ENCODE peak calls at places on chromosomes 4 and X, in seven cellular contexts. One of them, this sample, is unnamed.
A peak's percentile ranks its signal among the peaks of the same experiment; 100 is the strongest.

GRCh38 chrX:84729809-84730208 is 227.6 kb upstream of the HDX start:
- DNase-seq in tibial nerve: no peak
- DNase-seq in GM23338: peak; percentile 67
- DNase-seq in neural progenitor cell: peak; percentile 58
- DNase-seq in cardiac muscle cell: peak; percentile 35
- DNase-seq in esophagus squamous epithelium: no peak
- DNase-seq in ovary: no peak
- DNase-seq in this sample: no peak

GRCh38 chr4:153643406-153644016 is 40.6 kb upstream of the TLR2 start:
- DNase-seq in GM23338: peak; percentile 47
- DNase-seq in tibial nerve: no peak
- DNase-seq in esophagus squamous epithelium: no peak
- DNase-seq in neural progenitor cell: peak; percentile 11
- DNase-seq in ovary: no peak
- DNase-seq in cardiac muscle cell: peak; percentile 51
- DNase-seq in this sample: no peak

GRCh38 chr4:20194079-20195013 is 57.4 kb upstream of the SLIT2 start:
- DNase-seq in neural progenitor cell: no peak
- DNase-seq in cardiac muscle cell: peak; percentile 87
- DNase-seq in esophagus squamous epithelium: no peak
- DNase-seq in ovary: no peak
- DNase-seq in GM23338: no peak
- DNase-seq in tibial nerve: no peak
- DNase-seq in this sample: no peak

GRCh38 chrX:77431227-77431626 is 16.0 kb upstream of the FGF16 start:
- DNase-seq in tibial nerve: no peak
- DNase-seq in cardiac muscle cell: peak; percentile 61
- DNase-seq in esophagus squamous epithelium: no peak
- DNase-seq in neural progenitor cell: no peak
- DNase-seq in ovary: no peak
- DNase-seq in GM23338: peak; percentile 18
- DNase-seq in this sample: peak; percentile 26

GRCh38 chr4:147760176-147760575 is 28.3 kb downstream of the ARHGAP10 start:
- DNase-seq in GM23338: no peak
- DNase-seq in esophagus squamous epithelium: no peak
- DNase-seq in neural progenitor cell: no peak
- DNase-seq in tibial nerve: no peak
- DNase-seq in ovary: no peak
- DNase-seq in cardiac muscle cell: no peak
- DNase-seq in this sample: no peak

GRCh38 chrX:110944793-110945466 is 149.3 kb upstream of the CHRDL1 start:
- DNase-seq in cardiac muscle cell: no peak
- DNase-seq in ovary: no peak
- DNase-seq in GM23338: peak; percentile 45
- DNase-seq in neural progenitor cell: peak; percentile 65
- DNase-seq in esophagus squamous epithelium: no peak
- DNase-seq in tibial nerve: no peak
- DNase-seq in this sample: no peak

GRCh38 chr4:157185363-157185762 is 35.2 kb upstream of the GRIA2 start:
- DNase-seq in ovary: no peak
- DNase-seq in neural progenitor cell: no peak
- DNase-seq in tibial nerve: no peak
- DNase-seq in esophagus squamous epithelium: no peak
- DNase-seq in GM23338: no peak
- DNase-seq in cardiac muscle cell: no peak
- DNase-seq in this sample: no peak

GRCh38 chr4:96913437-96914075 is 1073.7 kb downstream of the PDHA2 start:
- DNase-seq in cardiac muscle cell: peak; percentile 33
- DNase-seq in neural progenitor cell: peak; percentile 24
- DNase-seq in GM23338: no peak
- DNase-seq in esophagus squamous epithelium: no peak
- DNase-seq in ovary: no peak
- DNase-seq in tibial nerve: no peak
- DNase-seq in this sample: no peak

GRCh38 chr4:26197018-26197779 is 123.6 kb upstream of the RBPJ start:
- DNase-seq in ovary: no peak
- DNase-seq in tibial nerve: no peak
- DNase-seq in neural progenitor cell: no peak
- DNase-seq in cardiac muscle cell: peak; percentile 79
- DNase-seq in esophagus squamous epithelium: no peak
- DNase-seq in GM23338: no peak
- DNase-seq in this sample: peak; percentile 21

GRCh38 chrX:47648376-47648775 is 2.0 kb downstream of the ELK1 start:
- DNase-seq in tibial nerve: no peak
- DNase-seq in esophagus squamous epithelium: no peak
- DNase-seq in ovary: peak; percentile 6
- DNase-seq in cardiac muscle cell: peak; percentile 32
- DNase-seq in GM23338: no peak
- DNase-seq in neural progenitor cell: no peak
- DNase-seq in this sample: no peak

GRCh38 chr4:4868506-4869379 is 9.3 kb downstream of the MSX1 start:
- DNase-seq in ovary: no peak
- DNase-seq in GM23338: no peak
- DNase-seq in neural progenitor cell: peak; percentile 24
- DNase-seq in esophagus squamous epithelium: no peak
- DNase-seq in cardiac muscle cell: no peak
- DNase-seq in tibial nerve: no peak
- DNase-seq in this sample: no peak

GRCh38 chr4:152515678-152516077 is 20.2 kb downstream of the FBXW7 start:
- DNase-seq in tibial nerve: no peak
- DNase-seq in cardiac muscle cell: peak; percentile 59
- DNase-seq in GM23338: no peak
- DNase-seq in neural progenitor cell: no peak
- DNase-seq in esophagus squamous epithelium: no peak
- DNase-seq in ovary: no peak
- DNase-seq in this sample: no peak

GRCh38 chr4:73067971-73068394 is 1.5 kb downstream of the COX18 start:
- DNase-seq in cardiac muscle cell: peak; percentile 14
- DNase-seq in neural progenitor cell: no peak
- DNase-seq in esophagus squamous epithelium: no peak
- DNase-seq in GM23338: no peak
- DNase-seq in tibial nerve: no peak
- DNase-seq in ovary: no peak
- DNase-seq in this sample: no peak

GRCh38 chr4:150244600-150244999 is 166.4 kb downstream of the DCLK2 start:
- DNase-seq in GM23338: peak; percentile 23
- DNase-seq in ovary: no peak
- DNase-seq in cardiac muscle cell: peak; percentile 62
- DNase-seq in tibial nerve: no peak
- DNase-seq in esophagus squamous epithelium: no peak
- DNase-seq in neural progenitor cell: no peak
- DNase-seq in this sample: no peak
- H3K4me1 ChIP-seq in GM23338: peaks cover 23% of the 10 kb centered on the region
- H3K4me1 ChIP-seq in ovary: no peaks in the 10 kb centered on the region
- H3K4me1 ChIP-seq in cardiac muscle cell: no peaks in the 10 kb centered on the region
- H3K4me1 ChIP-seq in tibial nerve: no peaks in the 10 kb centered on the region
- H3K4me1 ChIP-seq in esophagus squamous epithelium: no peaks in the 10 kb centered on the region
- H3K4me1 ChIP-seq in neural progenitor cell: peaks cover 8% of the 10 kb centered on the region
- H3K4me1 ChIP-seq in this sample: no peaks in the 10 kb centered on the region

GRCh38 chr4:98838528-98838927 is 90.4 kb downstream of the EIF4E start:
- DNase-seq in cardiac muscle cell: no peak
- DNase-seq in tibial nerve: no peak
- DNase-seq in ovary: no peak
- DNase-seq in esophagus squamous epithelium: no peak
- DNase-seq in neural progenitor cell: no peak
- DNase-seq in GM23338: no peak
- DNase-seq in this sample: no peak
- H3K27ac ChIP-seq in cardiac muscle cell: no peak overlapping the region
- H3K27ac ChIP-seq in tibial nerve: no peak overlapping the region
- H3K27ac ChIP-seq in ovary: no peak overlapping the region
- H3K27ac ChIP-seq in esophagus squamous epithelium: no peak overlapping the region
- H3K27ac ChIP-seq in neural progenitor cell: no peak overlapping the region
- H3K27ac ChIP-seq in GM23338: no peak overlapping the region
- H3K27ac ChIP-seq in this sample: no peak overlapping the region

DNA sequence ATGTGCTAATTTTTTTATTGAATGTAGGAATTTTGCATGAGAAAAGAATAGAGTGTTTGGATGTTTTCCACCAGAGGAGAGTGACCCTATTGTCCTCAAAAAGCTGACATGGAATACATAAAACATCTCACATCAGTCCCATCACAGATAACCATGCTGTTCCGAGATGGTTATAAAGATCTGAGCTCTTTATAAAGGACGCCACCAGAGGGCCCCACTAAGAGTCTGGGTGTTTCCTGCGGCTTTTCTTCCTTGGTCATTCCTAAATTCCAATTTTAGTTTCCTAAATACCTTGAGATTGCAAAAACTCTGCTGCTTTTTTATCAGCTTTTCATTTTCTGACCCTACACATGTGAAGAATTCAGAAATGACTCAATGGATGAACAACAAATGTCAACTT is 504.5 kb upstream of the FRG1 start:
- DNase-seq in cardiac muscle cell: no peak
- DNase-seq in neural progenitor cell: peak; percentile 14
- DNase-seq in ovary: no peak
- DNase-seq in tibial nerve: no peak
- DNase-seq in GM23338: peak; percentile 73
- DNase-seq in esophagus squamous epithelium: no peak
- DNase-seq in this sample: no peak
- TF ChIP-seq CTCF in cardiac muscle cell: no peak
- TF ChIP-seq CTCF in neural progenitor cell: peak; percentile 43
- TF ChIP-seq CTCF in ovary: no peak
- TF ChIP-seq CTCF in tibial nerve: no peak
- TF ChIP-seq CTCF in GM23338: peak; percentile 62
- TF ChIP-seq CTCF in esophagus squamous epithelium: no peak
- TF ChIP-seq CTCF in this sample: no peak

DNA sequence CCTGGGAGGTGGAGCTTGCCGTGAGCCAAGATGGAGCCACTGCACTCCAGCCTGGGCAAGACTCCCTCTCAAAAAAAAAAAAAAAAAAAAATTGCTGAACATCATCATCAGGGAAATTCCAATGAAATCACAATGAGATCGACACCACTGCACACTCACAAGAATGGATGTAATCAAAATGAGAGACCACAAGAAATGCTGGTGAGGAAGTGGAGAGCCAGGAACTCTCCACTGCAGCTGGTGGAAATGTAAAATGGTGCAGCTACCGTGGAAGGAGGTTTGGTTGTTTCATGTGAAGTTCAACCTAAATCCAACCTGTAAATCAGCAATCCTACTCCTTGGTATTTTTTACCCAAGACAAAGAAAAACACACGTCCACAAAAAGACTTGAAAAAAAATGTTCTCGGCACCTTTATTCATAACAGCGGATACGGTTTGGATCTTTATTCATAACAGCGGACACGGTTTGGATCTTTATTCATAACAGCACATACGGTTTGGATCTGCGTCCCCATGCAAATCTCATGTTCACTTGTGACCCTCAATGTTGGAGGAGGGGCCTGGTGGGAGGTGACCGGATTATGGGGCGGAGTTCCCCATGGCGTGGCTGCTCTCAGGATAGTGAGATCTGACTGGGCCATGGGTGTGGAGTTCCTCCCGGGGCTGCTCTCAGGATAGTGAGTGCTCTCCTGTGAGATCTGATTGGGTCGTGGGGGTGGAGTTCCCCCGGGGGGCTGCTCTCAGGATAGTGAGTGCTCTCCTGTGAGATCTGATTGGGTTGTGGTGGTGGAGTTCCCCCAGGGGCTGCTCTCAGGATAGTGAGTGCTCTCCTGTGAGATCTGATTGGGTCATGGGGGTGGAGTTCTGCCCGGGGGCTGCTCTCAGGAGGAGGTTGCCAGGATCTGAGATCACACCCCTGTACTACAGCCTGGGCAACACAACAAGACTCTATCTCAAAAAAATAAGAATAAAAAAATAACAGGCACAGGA is 7.7 kb downstream of the GAK start:
- DNase-seq in cardiac muscle cell: peak; percentile 35
- DNase-seq in esophagus squamous epithelium: no peak
- DNase-seq in ovary: peak; percentile 14
- DNase-seq in tibial nerve: no peak
- DNase-seq in neural progenitor cell: no peak
- DNase-seq in GM23338: no peak
- DNase-seq in this sample: no peak
- H3K4me1 ChIP-seq in cardiac muscle cell: peaks cover 5% of the 10 kb centered on the region
- H3K4me1 ChIP-seq in esophagus squamous epithelium: peaks cover 13% of the 10 kb centered on the region
- H3K4me1 ChIP-seq in ovary: no peaks in the 10 kb centered on the region
- H3K4me1 ChIP-seq in tibial nerve: no peaks in the 10 kb centered on the region
- H3K4me1 ChIP-seq in neural progenitor cell: no peaks in the 10 kb centered on the region
- H3K4me1 ChIP-seq in GM23338: no peaks in the 10 kb centered on the region
- H3K4me1 ChIP-seq in this sample: peaks cover 9% of the 10 kb centered on the region

GRCh38 chrX:66053414-66053813 is 13.5 kb upstream of the VSIG4 start:
- DNase-seq in esophagus squamous epithelium: no peak
- DNase-seq in tibial nerve: no peak
- DNase-seq in ovary: no peak
- DNase-seq in GM23338: peak; percentile 2
- DNase-seq in cardiac muscle cell: no peak
- DNase-seq in neural progenitor cell: no peak
- DNase-seq in this sample: no peak
- H3K27ac ChIP-seq in esophagus squamous epithelium: no peak overlapping the region
- H3K27ac ChIP-seq in tibial nerve: no peak overlapping the region
- H3K27ac ChIP-seq in ovary: no peak overlapping the region
- H3K27ac ChIP-seq in GM23338: no peak overlapping the region
- H3K27ac ChIP-seq in cardiac muscle cell: no peak overlapping the region
- H3K27ac ChIP-seq in neural progenitor cell: no peak overlapping the region
- H3K27ac ChIP-seq in this sample: no peak overlapping the region

DNA sequence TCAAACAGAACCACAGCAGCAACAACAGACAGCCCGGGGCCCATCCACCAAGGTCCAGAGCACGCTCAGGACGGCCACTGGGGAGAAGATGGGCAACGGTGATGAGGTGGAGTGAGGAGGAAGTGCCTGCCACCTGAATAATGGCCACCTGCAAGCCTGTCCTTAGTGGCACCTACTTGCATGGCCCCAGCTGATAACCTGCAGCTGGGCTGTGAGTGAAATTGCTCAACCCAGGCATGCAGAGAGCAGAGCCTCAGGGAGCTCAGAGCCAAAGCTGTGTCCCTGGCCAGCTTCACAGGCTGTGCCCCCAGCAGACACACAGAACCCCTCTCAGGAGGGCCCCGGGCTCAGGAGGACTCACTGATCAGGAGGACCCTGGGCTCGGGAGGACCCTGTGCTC is 102.4 kb upstream of the ADRA2C start:
- DNase-seq in GM23338: no peak
- DNase-seq in cardiac muscle cell: no peak
- DNase-seq in neural progenitor cell: no peak
- DNase-seq in ovary: no peak
- DNase-seq in esophagus squamous epithelium: no peak
- DNase-seq in tibial nerve: no peak
- DNase-seq in this sample: no peak
- TF ChIP-seq CTCF in GM23338: no peak
- TF ChIP-seq CTCF in cardiac muscle cell: no peak
- TF ChIP-seq CTCF in neural progenitor cell: no peak
- TF ChIP-seq CTCF in ovary: no peak
- TF ChIP-seq CTCF in esophagus squamous epithelium: no peak
- TF ChIP-seq CTCF in tibial nerve: no peak
- TF ChIP-seq CTCF in this sample: no peak

GRCh38 chrX:115036029-115036428 is 18.6 kb upstream of the IL13RA2 start:
- DNase-seq in cardiac muscle cell: no peak
- DNase-seq in neural progenitor cell: no peak
- DNase-seq in tibial nerve: no peak
- DNase-seq in esophagus squamous epithelium: no peak
- DNase-seq in GM23338: no peak
- DNase-seq in ovary: no peak
- DNase-seq in this sample: no peak

GRCh38 chrX:115030635-115031034 is 13.2 kb upstream of the IL13RA2 start:
- DNase-seq in tibial nerve: no peak
- DNase-seq in esophagus squamous epithelium: no peak
- DNase-seq in cardiac muscle cell: no peak
- DNase-seq in GM23338: no peak
- DNase-seq in neural progenitor cell: no peak
- DNase-seq in ovary: no peak
- DNase-seq in this sample: no peak

GRCh38 chrX:115029869-115030564 is 12.6 kb upstream of the IL13RA2 start:
- DNase-seq in cardiac muscle cell: peak; percentile 46
- DNase-seq in GM23338: no peak
- DNase-seq in neural progenitor cell: no peak
- DNase-seq in esophagus squamous epithelium: no peak
- DNase-seq in tibial nerve: no peak
- DNase-seq in ovary: no peak
- DNase-seq in this sample: no peak

GRCh38 chrX:115031989-115032388 is 14.6 kb upstream of the IL13RA2 start:
- DNase-seq in GM23338: no peak
- DNase-seq in ovary: no peak
- DNase-seq in esophagus squamous epithelium: no peak
- DNase-seq in neural progenitor cell: no peak
- DNase-seq in tibial nerve: no peak
- DNase-seq in cardiac muscle cell: no peak
- DNase-seq in this sample: no peak
- H3K4me1 ChIP-seq in GM23338: no peaks in the 10 kb centered on the region
- H3K4me1 ChIP-seq in ovary: no peaks in the 10 kb centered on the region
- H3K4me1 ChIP-seq in esophagus squamous epithelium: no peaks in the 10 kb centered on the region
- H3K4me1 ChIP-seq in neural progenitor cell: no peaks in the 10 kb centered on the region
- H3K4me1 ChIP-seq in tibial nerve: no peaks in the 10 kb centered on the region
- H3K4me1 ChIP-seq in cardiac muscle cell: no peaks in the 10 kb centered on the region
- H3K4me1 ChIP-seq in this sample: no peaks in the 10 kb centered on the region

This sample was measured in psoas muscle.